ENCODE peak calls at places on chromosomes 11 and 22, in seven cellular contexts. O is upper lobe of right lung, P is left ventricle myocardium inferior, H is A549, U is keratinocyte, K is H1, R is aorta. S is an unnamed sample. For H3K4me1 and H3K9me3, the result is how much of the 10 kb centered on the place peaks cover.

GRCh38 chr11:100340416-100341323 is 346.4 kb upstream of the ARHGAP42 start:
- DNase-seq in O (no peak), P (no peak), H (no peak), U (no peak), K (no peak), R (no peak), S (no peak)

GRCh38 chr11:107457205-107457557 is 444 bp downstream of the CWF19L2 start:
- DNase-seq in O (no peak), P (no peak), H (no peak), U (no peak), K (no peak), R (no peak), S (peak)

GRCh38 chr11:44600739-44601416 is 35.4 kb downstream of the CD82 start:
- DNase-seq in O (no peak), P (peak), H (no peak), U (no peak), K (no peak), R (peak), S (no peak)

GRCh38 chr11:109424893-109425292 is 2.9 kb downstream of the C11orf87 start:
- DNase-seq in O (peak), P (no peak), H (no peak), U (no peak), K (peak), R (no peak), S (peak)

GRCh38 chr11:83284501-83285051 is 1.6 kb downstream of the CCDC90B start:
- DNase-seq in O (no peak), P (no peak), H (no peak), U (no peak), K (no peak), R (no peak), S (no peak)

GRCh38 chr11:38517991-38518390 is 1920.0 kb upstream of the RAG2 start:
- DNase-seq in O (no peak), P (no peak), H (no peak), U (no peak), K (no peak), R (no peak), S (no peak)

GRCh38 chr22:23158516-23159286 is 13.4 kb downstream of the RAB36 start:
- DNase-seq in O (no peak), P (no peak), H (no peak), U (no peak), K (no peak), R (no peak), S (no peak)

GRCh38 chr11:4480577-4481539 is 1.6 kb upstream of the OR52K1 start:
- DNase-seq in O (no peak), P (no peak), H (no peak), U (peak), K (no peak), R (no peak), S (no peak)

GRCh38 chr22:33361581-33361980 is 303.4 kb upstream of the SYN3 start:
- DNase-seq in O (no peak), P (no peak), H (peak), U (no peak), K (no peak), R (no peak), S (no peak)

GRCh38 chr22:44702479-44703219 is 645 bp downstream of the PRR5 start:
- DNase-seq in O (peak), P (no peak), H (no peak), U (no peak), K (no peak), R (no peak), S (peak)

GRCh38 chr11:75454987-75455386 is 22.0 kb upstream of the KLHL35 start:
- DNase-seq in O (no peak), P (no peak), H (no peak), U (no peak), K (no peak), R (no peak), S (no peak)

GRCh38 chr11:66195867-66196266 is 72.6 kb upstream of the RAB1B start:
- DNase-seq in O (no peak), P (no peak), H (no peak), U (no peak), K (no peak), R (no peak), S (peak)

GRCh38 chr11:78039919-78040671 is 17.0 kb upstream of the KCTD14 start:
- DNase-seq in O (peak), P (peak), H (peak), U (no peak), K (no peak), R (peak), S (peak)

GRCh38 chr11:57761301-57762234 is at the start of gene CTNND1:
- DNase-seq in O (peak), P (peak), H (peak), U (peak), K (peak), R (peak), S (peak)

DNA sequence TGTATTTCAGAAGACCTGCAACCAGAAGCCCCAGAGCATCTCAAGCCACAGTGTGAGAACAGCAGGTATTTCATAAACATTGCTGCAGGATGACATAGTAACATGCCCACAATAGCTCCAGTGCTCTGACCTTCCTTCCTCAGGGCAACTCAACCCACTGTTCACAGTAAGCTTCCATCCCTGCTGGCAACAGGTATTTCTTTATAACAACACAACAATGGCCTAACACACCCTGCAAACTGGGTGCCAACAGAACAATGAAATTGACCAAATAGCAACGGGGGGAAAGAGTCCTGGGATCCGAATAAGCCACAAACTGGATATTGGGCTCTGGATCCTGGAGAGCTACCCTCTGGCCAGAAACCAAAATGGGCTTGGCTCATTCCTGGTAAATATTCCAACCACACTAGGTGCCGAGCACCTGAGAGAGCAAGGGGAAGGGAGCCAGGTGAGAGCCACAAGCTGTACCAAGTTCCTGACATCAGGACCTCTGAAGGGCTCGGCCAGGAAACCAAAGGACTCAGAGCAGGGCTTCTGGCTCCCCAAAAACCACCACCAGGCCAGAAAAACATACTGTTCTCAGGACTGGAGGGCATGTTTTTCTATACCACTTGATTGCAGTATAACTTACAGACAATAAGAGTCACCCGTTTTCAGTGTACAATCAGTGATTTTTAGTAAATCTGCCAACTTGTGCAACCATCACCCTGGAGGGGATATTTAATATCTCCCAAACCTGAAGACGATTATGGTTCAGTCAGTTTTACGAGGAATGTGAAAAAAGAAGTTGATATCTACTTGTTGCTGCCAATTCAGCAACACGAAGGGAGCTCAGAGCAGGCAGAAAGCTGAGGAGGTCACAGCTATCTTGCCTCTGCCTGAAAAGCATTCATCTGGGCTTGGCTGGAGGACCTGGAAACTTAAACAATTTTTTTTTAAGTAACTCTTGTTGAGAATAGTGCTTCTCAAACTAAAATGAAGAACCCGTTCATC is 99.3 kb downstream of the MICAL3 start:
- DNase-seq in O (no peak), P (no peak), H (no peak), U (no peak), K (no peak), R (no peak), S (no peak)
- H3K4me1 ChIP-seq in O (under half), P (half or more), H (under half), U (half or more), K (under half), R (under half), S (under half)

GRCh38 chr22:47218671-47219070 is 456.2 kb downstream of the TBC1D22A start:
- DNase-seq in O (no peak), P (no peak), H (no peak), U (no peak), K (no peak), R (no peak), S (no peak)
- H3K9me3 ChIP-seq in O (under half), P (under half), H (under half), U (under half), K (half or more), R (under half), S (under half)

DNA sequence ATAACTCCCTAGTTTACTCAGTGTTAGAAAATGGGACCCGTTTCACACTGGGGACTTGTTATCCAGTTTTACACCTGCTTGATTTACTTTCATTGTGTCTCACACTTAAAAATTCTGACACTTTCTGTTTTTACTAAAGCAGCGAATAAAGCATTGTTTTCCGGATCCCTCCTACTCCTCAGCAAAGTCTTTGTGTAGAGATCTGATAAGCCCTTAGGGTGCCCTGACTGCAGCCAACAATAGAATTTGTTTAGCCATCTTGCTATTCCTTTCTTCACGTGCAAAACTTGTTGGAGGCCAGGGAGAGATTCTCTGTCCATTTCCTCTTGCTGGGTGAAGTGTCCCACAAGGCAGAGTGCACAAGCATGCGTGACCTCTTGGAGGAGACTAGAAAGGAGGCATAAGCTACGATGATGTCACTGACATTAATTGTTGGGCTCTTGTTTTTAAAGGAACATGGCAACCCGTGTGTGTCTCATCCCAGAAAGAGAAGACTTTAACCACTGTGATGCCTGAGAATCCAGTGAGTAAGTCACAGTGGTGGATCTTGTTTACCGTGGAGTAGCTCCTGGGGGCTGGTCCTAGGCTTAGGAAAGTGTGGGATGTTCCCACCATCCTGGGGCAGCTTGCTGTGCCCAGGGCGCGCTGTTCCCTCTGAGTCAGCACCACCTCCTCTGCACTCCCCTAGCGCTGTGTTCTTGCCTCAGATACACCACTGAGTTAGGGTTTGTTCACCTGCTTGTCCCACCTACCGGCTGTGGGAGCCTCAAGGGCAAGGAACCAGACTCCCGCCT is 27.7 kb downstream of the MICAL2 start:
- DNase-seq in O (peak), P (no peak), H (peak), U (no peak), K (no peak), R (no peak), S (no peak)
- H3K4me1 ChIP-seq in O (half or more), P (half or more), H (under half), U (under half), K (under half), R (under half), S (under half)

GRCh38 chr11:48341466-48341865 is 16.7 kb downstream of the OR4C3 start:
- DNase-seq in O (no peak), P (no peak), H (no peak), U (no peak), K (no peak), R (no peak), S (no peak)
- H3K9me3 ChIP-seq in O (under half), P (under half), H (under half), U (under half), K (half or more), R (under half), S (under half)

GRCh38 chr11:95078526-95078925 is 11.1 kb upstream of the ENDOD1 start:
- DNase-seq in O (no peak), P (no peak), H (no peak), U (no peak), K (no peak), R (no peak), S (no peak)

GRCh38 chr11:95072948-95073347 is 6.2 kb downstream of the SRSF8 start:
- DNase-seq in O (no peak), P (no peak), H (no peak), U (no peak), K (no peak), R (no peak), S (no peak)

GRCh38 chr11:95076416-95076815 is 9.7 kb downstream of the SRSF8 start:
- DNase-seq in O (no peak), P (no peak), H (peak), U (no peak), K (no peak), R (peak), S (peak)

GRCh38 chr11:95074806-95075563 is 8.3 kb downstream of the SRSF8 start:
- DNase-seq in O (peak), P (peak), H (no peak), U (no peak), K (no peak), R (peak), S (no peak)
- H3K4me1 ChIP-seq in O (under half), P (under half), H (under half), U (under half), K (under half), R (under half), S (under half)

DNA sequence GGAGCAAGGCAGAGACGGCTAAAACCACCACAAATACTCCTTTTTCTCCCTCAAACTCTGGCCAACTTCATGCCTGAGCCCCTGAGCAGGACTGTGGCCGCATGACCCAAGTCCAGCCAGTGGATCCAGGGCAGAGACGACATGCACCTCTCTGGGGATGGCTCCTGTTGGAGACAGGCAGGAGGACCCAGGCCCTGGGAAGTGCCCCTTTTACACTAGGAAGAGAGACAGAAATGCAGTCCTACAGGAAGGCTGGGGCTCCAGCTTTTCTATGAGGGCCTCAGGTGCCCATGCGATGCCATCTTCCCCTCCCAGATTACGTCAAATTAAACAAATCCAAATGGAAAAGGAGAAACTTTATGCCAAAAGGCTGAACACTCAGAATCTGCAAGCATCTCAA is 498.0 kb downstream of the BRD1 start:
- DNase-seq in O (no peak), P (no peak), H (no peak), U (no peak), K (no peak), R (no peak), S (no peak)
- H3K9me3 ChIP-seq in O (under half), P (under half), H (under half), U (under half), K (under half), R (under half), S (under half)

DNA sequence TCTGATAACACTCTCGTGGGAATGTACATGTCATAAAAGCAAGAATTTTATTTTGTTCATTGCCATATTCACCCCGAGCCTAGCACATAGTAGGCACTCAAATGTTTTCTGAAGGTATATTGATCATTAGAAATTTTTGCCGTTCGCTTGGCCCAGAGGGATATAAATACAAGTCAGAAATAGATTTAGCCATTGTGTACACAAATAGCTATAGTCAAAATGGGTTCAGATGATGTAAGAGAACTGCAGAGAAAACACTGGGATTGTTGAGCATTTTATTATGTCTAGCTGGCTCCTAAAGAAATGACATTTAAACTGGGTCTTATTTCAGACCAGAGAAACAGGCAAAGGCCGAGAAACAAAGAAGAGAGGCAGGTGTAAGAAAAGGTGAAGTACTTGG is 49.3 kb downstream of the MCAM start:
- DNase-seq in O (no peak), P (no peak), H (no peak), U (no peak), K (no peak), R (no peak), S (no peak)
- H3K4me1 ChIP-seq in O (under half), P (under half), H (under half), U (under half), K (under half), R (under half), S (under half)

GRCh38 chr11:70040452-70040851 is 37.7 kb upstream of the ANO1 start:
- DNase-seq in O (no peak), P (no peak), H (no peak), U (no peak), K (no peak), R (no peak), S (no peak)
- H3K9me3 ChIP-seq in O (under half), P (half or more), H (half or more), U (under half), K (under half), R (under half), S (under half)

S was measured in hepatocyte.